ENCODE peak calls at places on chromosome 16, in nine cellular contexts. T is thyroid gland, G is IMR-90, K is heart left ventricle, V is suprapubic skin, J is Peyer's patch, C is transverse colon, D is ovary, Q is body of pancreas. F is an unnamed sample.

GRCh38 chr16:21283521-21284289 is 5.6 kb upstream of the CRYM start:
- DNase-seq in T (peak), G (peak), K (peak), V (no peak), J (peak), C (peak), D (peak), Q (peak), F (no peak)

GRCh38 chr16:7526736-7527135 is 194.1 kb downstream of the RBFOX1 start:
- DNase-seq in T (no peak), G (no peak), K (no peak), V (no peak), J (no peak), C (no peak), D (no peak), Q (no peak), F (no peak)

GRCh38 chr16:69476920-69477418 is 52.5 kb downstream of the CYB5B start:
- DNase-seq in T (no peak), G (peak), K (no peak), V (no peak), J (no peak), C (no peak), D (no peak), Q (no peak), F (no peak)

GRCh38 chr16:29958756-29959155 is 3.1 kb upstream of the TMEM219 start:
- DNase-seq in T (no peak), G (no peak), K (no peak), V (no peak), J (no peak), C (no peak), D (no peak), Q (no peak), F (no peak)

GRCh38 chr16:24645739-24646645 is 83.5 kb upstream of the TNRC6A start:
- DNase-seq in T (no peak), G (peak), K (no peak), V (no peak), J (no peak), C (no peak), D (no peak), Q (no peak), F (peak)

GRCh38 chr16:81195907-81196534 is 42.5 kb upstream of the BCO1 start:
- DNase-seq in T (no peak), G (no peak), K (no peak), V (no peak), J (no peak), C (no peak), D (no peak), Q (no peak), F (no peak)

GRCh38 chr16:17396762-17397498 is 73.8 kb downstream of the XYLT1 start:
- DNase-seq in T (peak), G (peak), K (no peak), V (no peak), J (no peak), C (peak), D (peak), Q (peak), F (peak)

GRCh38 chr16:19524866-19525723 is 1.4 kb downstream of the CCP110 start:
- DNase-seq in T (no peak), G (peak), K (no peak), V (no peak), J (no peak), C (no peak), D (no peak), Q (no peak), F (no peak)

GRCh38 chr16:22189473-22190168 is 16.5 kb upstream of the EEF2K start:
- DNase-seq in T (peak), G (peak), K (peak), V (peak), J (peak), C (peak), D (peak), Q (peak), F (peak)

GRCh38 chr16:66007717-66008116 is 358.8 kb upstream of the CDH5 start:
- DNase-seq in T (no peak), G (peak), K (no peak), V (no peak), J (no peak), C (no peak), D (no peak), Q (no peak), F (no peak)

GRCh38 chr16:53913082-53913870 is 209.3 kb downstream of the FTO start:
- DNase-seq in T (peak), G (peak), K (no peak), V (peak), J (no peak), C (peak), D (peak), Q (peak), F (peak)

GRCh38 chr16:54930034-54930938 is at the start of gene IRX5:
- DNase-seq in T (peak), G (peak), K (peak), V (peak), J (peak), C (peak), D (peak), Q (peak), F (peak)

GRCh38 chr16:27703545-27703944 is 153.6 kb downstream of the KATNIP start:
- DNase-seq in T (no peak), G (peak), K (no peak), V (peak), J (no peak), C (no peak), D (no peak), Q (no peak), F (no peak)

GRCh38 chr16:4936991-4937781 is at the start of gene PPL:
- DNase-seq in T (peak), G (no peak), K (peak), V (no peak), J (no peak), C (peak), D (peak), Q (peak), F (peak)

GRCh38 chr16:85246473-85246872 is 134.2 kb upstream of the CIBAR2 start:
- DNase-seq in T (no peak), G (no peak), K (no peak), V (no peak), J (no peak), C (no peak), D (no peak), Q (no peak), F (no peak)

GRCh38 chr16:57690782-57691471 is 3.7 kb upstream of the DRC7 start:
- DNase-seq in T (no peak), G (peak), K (no peak), V (peak), J (no peak), C (no peak), D (no peak), Q (no peak), F (no peak)

DNA sequence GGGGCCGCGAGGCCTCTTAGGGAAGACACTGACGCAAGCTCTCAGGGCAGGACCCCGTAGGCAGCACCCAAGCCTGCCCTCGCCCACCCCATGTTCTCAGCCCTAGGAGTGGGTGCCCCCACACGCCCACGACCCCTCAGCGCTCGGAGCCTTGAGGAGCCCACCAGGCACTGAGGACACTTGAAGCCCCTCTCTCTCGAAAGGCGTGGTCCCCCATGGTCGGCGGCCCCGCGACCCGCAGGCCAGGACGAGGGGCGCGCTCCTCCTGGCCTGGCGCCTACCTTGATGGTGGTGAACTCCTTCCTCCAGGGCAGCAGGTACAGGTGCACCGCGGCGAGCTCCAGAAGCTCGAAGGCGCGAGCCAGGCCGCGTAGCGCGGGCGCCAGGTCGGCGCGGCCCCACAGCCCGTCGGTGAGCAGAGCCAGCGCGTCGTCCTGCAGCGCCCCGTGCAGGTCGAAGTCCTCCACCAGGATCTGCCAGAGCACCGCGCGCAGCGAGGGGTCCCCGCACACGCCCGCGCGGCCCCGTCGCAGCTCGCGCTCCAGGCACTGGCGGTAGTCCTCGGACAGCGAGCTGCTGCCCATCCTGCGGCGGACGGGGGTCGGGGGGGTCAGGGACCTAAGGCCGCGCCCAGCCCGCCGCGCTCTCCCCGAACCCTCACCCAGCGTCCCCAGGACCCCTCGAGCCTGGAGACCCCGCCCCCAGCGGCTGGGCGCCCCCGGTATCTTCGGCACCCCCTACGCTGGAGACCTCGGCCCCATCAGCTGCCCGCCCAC is 668 bp downstream of the SPATA2L start:
- DNase-seq in T (peak), G (peak), K (peak), V (no peak), J (peak), C (peak), D (no peak), Q (peak), F (peak)
- TF ChIP-seq POLR2A in T (no peak), G (no peak), K (no peak), V (no peak), J (peak), C (peak), D (no peak), Q (peak), F (no peak)

DNA sequence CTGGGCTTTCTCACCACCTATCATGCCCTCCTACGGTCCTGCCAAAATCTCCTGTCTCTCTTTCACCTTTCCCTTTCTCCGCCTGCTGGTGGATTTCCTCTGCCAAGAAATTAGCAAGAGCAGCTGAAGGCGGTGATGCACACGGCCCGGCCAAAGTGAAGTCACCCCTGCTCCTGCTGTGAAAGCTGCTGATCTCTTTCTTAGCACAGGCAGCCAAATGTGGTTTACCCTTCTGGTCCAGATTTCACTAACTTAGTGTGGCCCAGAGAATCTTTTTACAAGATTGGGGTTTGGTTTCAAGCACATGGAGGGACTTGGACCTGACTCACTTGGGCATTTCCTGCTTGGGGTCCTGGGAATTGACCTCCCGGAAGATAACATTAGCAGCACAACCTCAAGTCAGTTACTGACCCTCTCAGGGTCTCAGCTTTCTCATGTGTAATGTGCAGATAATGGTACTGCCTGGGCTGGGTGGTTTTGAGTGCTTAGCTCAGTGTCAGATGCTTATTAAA is 155.7 kb downstream of the SOCS1 start:
- DNase-seq in T (peak), G (peak), K (no peak), V (peak), J (peak), C (peak), D (peak), Q (peak), F (no peak)
- TF ChIP-seq CTCF in T (peak), G (peak), K (peak), V (no peak), J (no peak), C (no peak), D (peak), Q (no peak), F (no peak)

GRCh38 chr16:61820820-61821219 is 215.4 kb downstream of the CDH8 start:
- DNase-seq in T (no peak), G (no peak), K (no peak), V (no peak), J (no peak), C (no peak), D (no peak), Q (no peak), F (no peak)

GRCh38 chr16:61820398-61820797 is 215.8 kb downstream of the CDH8 start:
- DNase-seq in T (no peak), G (no peak), K (no peak), V (no peak), J (no peak), C (no peak), D (no peak), Q (no peak), F (no peak)

GRCh38 chr16:61823326-61823725 is 212.9 kb downstream of the CDH8 start:
- DNase-seq in T (no peak), G (no peak), K (no peak), V (no peak), J (no peak), C (no peak), D (no peak), Q (no peak), F (no peak)

GRCh38 chr16:61814716-61815347 is 221.4 kb downstream of the CDH8 start:
- DNase-seq in T (no peak), G (no peak), K (no peak), V (no peak), J (no peak), C (no peak), D (no peak), Q (no peak), F (no peak)

GRCh38 chr16:61818850-61819249 is 217.4 kb downstream of the CDH8 start:
- DNase-seq in T (no peak), G (no peak), K (no peak), V (no peak), J (no peak), C (no peak), D (no peak), Q (no peak), F (no peak)
- H3K4me3 ChIP-seq in T (no peak), G (no peak), K (no peak), V (no peak), J (no peak), C (no peak), D (no peak), Q (no peak), F (no peak)

GRCh38 chr16:67216612-67217490 is 10.1 kb upstream of the TMEM208 start:
- DNase-seq in T (no peak), G (no peak), K (no peak), V (no peak), J (no peak), C (no peak), D (no peak), Q (peak), F (no peak)
- TF ChIP-seq POLR2A in T (no peak), G (no peak), K (peak), V (no peak), J (no peak), C (no peak), D (no peak), Q (no peak), F (no peak)

GRCh38 chr16:661184-661821 is 6.6 kb upstream of the RHOT2 start:
- DNase-seq in T (no peak), G (no peak), K (no peak), V (no peak), J (no peak), C (no peak), D (no peak), Q (peak), F (no peak)
- TF ChIP-seq CTCF in T (no peak), G (no peak), K (no peak), V (no peak), J (no peak), C (no peak), D (no peak), Q (no peak), F (no peak)